ENCODE peak calls at places on chromosome 14, in four cellular contexts. N is neural progenitor cell, T is AG10803, K is cardiac muscle cell. C is an unnamed sample.

GRCh38 chr14:53956427-53957201 is at the start of gene BMP4:
- DNase-seq in N (peak), T (no peak), K (peak), C (peak)

GRCh38 chr14:31955941-31956579 is 121.0 kb upstream of the ARHGAP5 start:
- DNase-seq in N (no peak), T (no peak), K (no peak), C (no peak)

GRCh38 chr14:62126885-62127478 is 364.8 kb downstream of the SNAPC1 start:
- DNase-seq in N (peak), T (peak), K (peak), C (peak)

GRCh38 chr14:89814126-89814525 is 140.4 kb downstream of the EFCAB11 start:
- DNase-seq in N (no peak), T (no peak), K (no peak), C (no peak)

GRCh38 chr14:33404054-33404453 is 465.4 kb downstream of the NPAS3 start:
- DNase-seq in N (no peak), T (peak), K (no peak), C (no peak)

GRCh38 chr14:99758121-99758871 is 34.9 kb upstream of the EML1 start:
- DNase-seq in N (peak), T (peak), K (no peak), C (peak)

GRCh38 chr14:59275668-59276067 is 87.2 kb downstream of the DAAM1 start:
- DNase-seq in N (no peak), T (peak), K (no peak), C (no peak)

GRCh38 chr14:29321646-29322045 is 555.1 kb downstream of the FOXG1 start:
- DNase-seq in N (no peak), T (peak), K (no peak), C (no peak)

GRCh38 chr14:23660290-23661226 is 24.4 kb downstream of the DHRS2 start:
- DNase-seq in N (no peak), T (no peak), K (no peak), C (peak)

GRCh38 chr14:91372680-91373495 is 44.7 kb downstream of the CCDC88C start:
- DNase-seq in N (no peak), T (no peak), K (no peak), C (no peak)

GRCh38 chr14:65704412-65704811 is 291.9 kb downstream of the FUT8 start:
- DNase-seq in N (no peak), T (peak), K (no peak), C (no peak)

GRCh38 chr14:61470261-61470953 is 149.0 kb downstream of the PRKCH start:
- DNase-seq in N (peak), T (peak), K (no peak), C (peak)

GRCh38 chr14:73888460-73888725 is 1.7 kb downstream of the ZNF410 start:
- DNase-seq in N (no peak), T (peak), K (no peak), C (no peak)

GRCh38 chr14:29376251-29376650 is 551.4 kb downstream of the PRKD1 start:
- DNase-seq in N (no peak), T (no peak), K (no peak), C (no peak)

C was measured in NCI-H82.